ENCODE peak calls at places on chromosomes 16 and 17, in eight cellular contexts. E is B cell; I is colonic mucosa; L is Panc1; J is stimulated activated CD4-positive, alpha-beta T cell treated with anti-CD3 and anti-CD28 coated beads, Interleukin-1b, Interleukin-23, amount 100 ng/mL, for 1 hour; F is uterus; B is HEK293T; K is anterior cingulate cortex. T is an unnamed sample.

GRCh38 chr16:71528257-71528656 is 2.0 kb downstream of the CHST4 start:
- DNase-seq in K (no peak), I (no peak), F (no peak), B (no peak), L (no peak), E (no peak), J (no peak), T (no peak)

GRCh38 chr16:86962259-86962658 is 354.9 kb downstream of the C16orf95 start:
- DNase-seq in B (no peak), F (no peak), I (no peak), E (no peak), L (no peak), K (no peak), J (no peak), T (no peak)

GRCh38 chr17:37278247-37278894 is 97.4 kb upstream of the C17orf78 start:
- DNase-seq in F (no peak), J (no peak), K (no peak), I (no peak), E (no peak), B (no peak), L (no peak), T (no peak)

GRCh38 chr17:60390881-60391418 is 983 bp downstream of the USP32 start:
- DNase-seq in J (no peak), I (peak), L (no peak), F (no peak), B (peak), K (no peak), E (peak), T (no peak)

GRCh38 chr17:66406701-66407644 is 104.6 kb downstream of the PRKCA start:
- DNase-seq in I (no peak), E (no peak), K (no peak), F (no peak), J (no peak), B (no peak), L (no peak), T (no peak)

GRCh38 chr17:22277595-22277994 is 585.3 kb downstream of the KCNJ18 start:
- DNase-seq in L (no peak), E (no peak), K (no peak), F (no peak), B (no peak), I (no peak), J (no peak), T (no peak)

GRCh38 chr17:49957350-49957749 is 11.6 kb upstream of the DLX4 start:
- DNase-seq in J (no peak), E (no peak), B (no peak), K (no peak), I (no peak), F (no peak), L (no peak), T (no peak)

GRCh38 chr16:84919751-84920150 is 91.6 kb downstream of the ZDHHC7 start:
- DNase-seq in J (no peak), E (no peak), B (no peak), L (no peak), K (no peak), I (no peak), F (peak), T (no peak)

GRCh38 chr16:84362410-84362809 is 5.9 kb upstream of the ATP2C2 start:
- DNase-seq in L (no peak), K (no peak), B (no peak), I (peak), J (no peak), E (no peak), F (no peak), T (no peak)

GRCh38 chr17:36856169-36856568 is 81.1 kb upstream of the LHX1 start:
- DNase-seq in J (no peak), K (no peak), F (no peak), L (no peak), I (no peak), E (no peak), B (no peak), T (peak)

GRCh38 chr16:67349172-67349571 is 22.6 kb downstream of the LRRC36 start:
- DNase-seq in L (no peak), F (no peak), J (no peak), B (no peak), E (no peak), I (no peak), K (no peak), T (peak)

GRCh38 chr16:72094266-72094610 is 591 bp downstream of the DHX38 start:
- DNase-seq in E (no peak), J (no peak), K (no peak), F (no peak), B (no peak), L (no peak), I (peak), T (no peak)

GRCh38 chr16:71963125-71963875 is 36.9 kb downstream of the PKD1L3 start:
- DNase-seq in L (no peak), J (no peak), I (no peak), B (no peak), F (no peak), E (no peak), K (no peak), T (no peak)

GRCh38 chr17:42460371-42460770 is 1.7 kb downstream of the ATP6V0A1 start:
- DNase-seq in K (no peak), J (no peak), L (no peak), F (no peak), E (no peak), B (no peak), I (no peak), T (no peak)

GRCh38 chr16:73058616-73059409 is 10.9 kb upstream of the ZFHX3 start:
- DNase-seq in K (no peak), I (no peak), J (no peak), E (peak), B (no peak), F (peak), L (no peak), T (no peak)

T was measured in keratinocyte.